ENCODE peak calls at places on chromosomes 2 and 18, in six cellular contexts. A is left lung, S is ovary, H is cardiac muscle cell, R is testis, Z is neuronal stem cell. M is an unnamed sample. For H3K4me1, the result is how much of the 10 kb centered on the place peaks cover.

GRCh38 chr18:77145364-77145901 is 12.8 kb upstream of the MBP start:
- DNase-seq in H (no peak), Z (no peak), R (peak), S (no peak), A (no peak), M (no peak)

GRCh38 chr2:10770956-10771750 is 41.4 kb downstream of the PDIA6 start:
- DNase-seq in S (no peak), R (no peak), Z (no peak), A (peak), H (no peak), M (no peak)

GRCh38 chr2:120204022-120204405 is 19.2 kb downstream of the TMEM185B start:
- DNase-seq in S (no peak), Z (no peak), R (no peak), A (no peak), H (no peak), M (no peak)

GRCh38 chr2:72932045-72932444 is 14.7 kb downstream of the EMX1 start:
- DNase-seq in A (peak), S (no peak), R (no peak), H (no peak), Z (no peak), M (no peak)

GRCh38 chr18:6055711-6056110 is 160.4 kb upstream of the TMEM200C start:
- DNase-seq in A (no peak), Z (no peak), R (no peak), S (no peak), H (no peak), M (no peak)

GRCh38 chr18:26657618-26658581 is 109.5 kb upstream of the KCTD1 start:
- DNase-seq in R (no peak), A (no peak), H (no peak), Z (no peak), S (no peak), M (peak)

GRCh38 chr2:45809205-45809604 is 157.7 kb downstream of the PRKCE start:
- DNase-seq in H (no peak), Z (no peak), R (no peak), S (no peak), A (no peak), M (no peak)

GRCh38 chr2:172226244-172227061 is 123.8 kb upstream of the DLX2 start:
- DNase-seq in A (no peak), H (no peak), Z (no peak), S (no peak), R (peak), M (peak)

GRCh38 chr2:95578529-95578928 is 13.3 kb upstream of the TRIM43 start:
- DNase-seq in A (no peak), Z (no peak), S (no peak), R (no peak), H (peak), M (no peak)
- H3K4me1 ChIP-seq in A (under half), Z (under half), S (under half), R (under half), H (under half), M (under half)

GRCh38 chr2:86368181-86368824 is 30.9 kb upstream of the REEP1 start:
- DNase-seq in Z (peak), H (peak), S (peak), R (peak), A (no peak), M (peak)
- H3K4me3 ChIP-seq in Z (no peak), H (no peak), S (no peak), R (no peak), A (no peak), M (peak)

GRCh38 chr2:221129657-221130056 is 442.4 kb downstream of the EPHA4 start:
- DNase-seq in H (no peak), R (no peak), A (no peak), S (no peak), Z (no peak), M (no peak)
- H3K4me1 ChIP-seq in H (under half), R (under half), A (under half), S (under half), Z (under half), M (under half)

GRCh38 chr2:227480528-227480927 is 8.6 kb downstream of the AGFG1 start:
- DNase-seq in Z (no peak), S (no peak), H (no peak), A (no peak), R (no peak), M (no peak)
- H3K4me3 ChIP-seq in Z (no peak), S (no peak), H (no peak), A (no peak), R (no peak), M (no peak)

GRCh38 chr2:161415467-161416293 is 417 bp upstream of the TBR1 start:
- DNase-seq in A (no peak), R (no peak), Z (peak), S (no peak), H (no peak), M (no peak)
- H3K4me1 ChIP-seq in A (under half), R (under half), Z (under half), S (under half), H (under half), M (under half)

GRCh38 chr2:139354518-139354917 is 574.3 kb upstream of the NXPH2 start:
- DNase-seq in H (no peak), R (no peak), Z (no peak), S (no peak), A (no peak), M (no peak)
- H3K4me3 ChIP-seq in H (no peak), R (no peak), Z (no peak), S (no peak), A (no peak), M (no peak)

DNA sequence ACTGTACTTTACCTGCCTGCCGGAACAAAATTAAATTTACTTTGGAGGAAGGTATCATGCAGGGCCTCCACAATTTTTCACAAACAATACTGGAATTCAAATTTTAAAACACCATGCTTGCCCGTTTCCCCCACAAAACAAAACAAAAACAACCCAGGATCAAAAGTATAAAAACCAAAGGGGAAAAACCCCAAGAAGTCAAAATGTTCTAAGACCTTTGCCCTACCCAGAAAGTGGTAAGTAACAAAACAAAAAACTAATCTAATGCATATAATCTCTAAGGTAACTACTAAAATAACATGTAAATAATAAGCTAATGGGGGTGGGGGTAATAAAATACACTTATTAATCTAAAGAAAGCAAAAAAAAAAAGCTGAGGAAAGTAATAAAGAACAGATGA is 60.5 kb downstream of the CUL3 start:
- DNase-seq in H (no peak), R (no peak), S (no peak), A (no peak), Z (no peak), M (no peak)
- H3K4me1 ChIP-seq in H (under half), R (under half), S (under half), A (under half), Z (under half), M (under half)

GRCh38 chr2:196225213-196225612 is 53.8 kb upstream of the STK17B start:
- DNase-seq in Z (no peak), S (no peak), R (no peak), H (no peak), A (no peak), M (no peak)
- H3K4me3 ChIP-seq in Z (no peak), S (no peak), R (no peak), H (no peak), A (no peak), M (no peak)

M was measured in PC-9.